ENCODE peak calls at places on chromosomes 2 and 18, in nine cellular contexts. B, Z, Y, T, H, V, O, J and M are unnamed samples.
A peak's percentile ranks its signal among the peaks of the same experiment; 100 is the strongest.

GRCh38 chr2:196482119-196483065 is 157.1 kb upstream of the CCDC150 start:
- DNase-seq in T (no peak), Z (no peak), V (no peak), J (no peak), B (no peak), H (no peak), O (no peak), Y (no peak), M (no peak)

GRCh38 chr18:58867281-58867961 is 2.7 kb downstream of the ZNF532 start:
- DNase-seq in B (no peak), Z (no peak), T (no peak), O (no peak), V (peak; percentile 28), Y (no peak), J (no peak), H (no peak), M (peak; percentile 88)

GRCh38 chr2:102060047-102060446 is 68.3 kb downstream of the IL1R2 start:
- DNase-seq in H (no peak), O (no peak), Z (no peak), B (no peak), T (no peak), J (no peak), Y (no peak), V (no peak), M (no peak)

GRCh38 chr2:230797515-230798495 is 66.9 kb upstream of the ITM2C start:
- DNase-seq in B (no peak), T (no peak), Z (no peak), V (no peak), H (no peak), J (no peak), Y (no peak), O (no peak), M (no peak)

GRCh38 chr18:77650799-77651385 is 401.2 kb downstream of the GALR1 start:
- DNase-seq in Y (peak; percentile 54), B (peak; percentile 15), H (peak; percentile 46), T (no peak), O (peak; percentile 28), Z (peak; percentile 57), J (peak; percentile 89), V (peak; percentile 76), M (peak; percentile 83)

GRCh38 chr2:22340711-22341110 is 1044.3 kb upstream of the KLHL29 start:
- DNase-seq in O (no peak), V (no peak), Y (no peak), H (no peak), T (no peak), B (no peak), Z (no peak), J (no peak), M (no peak)

GRCh38 chr2:193929131-193929530 is 1727.9 kb upstream of the SLC39A10 start:
- DNase-seq in V (no peak), O (no peak), J (no peak), T (peak; percentile 63), B (no peak), Y (no peak), H (no peak), Z (no peak), M (no peak)

GRCh38 chr18:63708650-63709049 is 5.9 kb downstream of the SERPINB11 start:
- DNase-seq in Z (no peak), B (no peak), Y (no peak), J (no peak), T (peak; percentile 8), H (no peak), V (no peak), O (no peak), M (no peak)

GRCh38 chr2:61247204-61247812 is 85.3 kb downstream of the C2orf74 start:
- DNase-seq in J (no peak), H (no peak), O (no peak), T (no peak), B (no peak), V (no peak), Z (no peak), Y (no peak), M (no peak)

GRCh38 chr2:224038830-224039079 is 331 bp downstream of the SERPINE2 start:
- DNase-seq in J (no peak), B (no peak), Y (no peak), Z (no peak), H (no peak), V (no peak), T (no peak), O (no peak), M (no peak)

GRCh38 chr2:209236369-209236768 is 187.5 kb upstream of the MAP2 start:
- DNase-seq in Z (no peak), V (no peak), B (no peak), Y (no peak), J (no peak), H (no peak), O (no peak), T (no peak), M (peak; percentile 39)

GRCh38 chr2:62478093-62478580 is 27.9 kb downstream of the TMEM17 start:
- DNase-seq in T (peak; percentile 90), Y (no peak), Z (no peak), B (no peak), V (no peak), J (no peak), O (no peak), H (peak; percentile 47), M (no peak)

DNA sequence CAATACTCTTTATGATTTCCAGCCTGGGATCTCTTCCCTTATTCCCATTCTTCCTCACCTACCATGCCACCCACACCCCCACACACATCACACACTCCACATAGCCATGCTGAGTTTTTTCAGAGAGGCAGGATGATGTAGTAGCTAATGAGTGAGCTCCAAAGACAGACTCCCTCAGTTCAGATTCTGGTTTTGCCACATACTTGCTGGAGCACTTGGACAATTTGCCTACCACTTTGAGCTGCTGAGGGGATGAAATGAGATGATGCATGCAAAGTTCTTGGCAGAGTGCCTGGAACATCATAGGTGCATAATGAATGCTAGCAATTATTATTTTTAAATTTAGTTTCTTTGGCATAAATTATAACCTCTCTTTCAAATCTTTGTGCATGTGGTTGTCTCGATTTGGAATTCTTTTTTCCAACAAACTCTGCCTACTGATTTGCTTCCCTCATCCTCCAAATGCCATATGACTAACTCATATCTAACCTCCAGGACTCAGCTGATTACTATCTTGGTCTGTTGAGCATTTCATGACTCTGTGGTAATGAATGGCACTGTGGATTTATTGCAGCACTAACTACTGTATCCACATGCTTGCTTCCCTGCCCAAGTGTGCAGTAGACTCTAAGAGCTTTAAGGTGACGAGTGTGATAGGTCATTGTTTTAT is 99.2 kb downstream of the TACR1 start:
- DNase-seq in J (no peak), T (no peak), H (no peak), O (no peak), B (no peak), Z (no peak), Y (no peak), V (no peak), M (no peak)
- H3K27ac ChIP-seq in J (no peak overlapping the region), T (no peak overlapping the region), H (no peak overlapping the region), O (no peak overlapping the region), B (no peak overlapping the region), Z (no peak overlapping the region), Y (no peak overlapping the region), V (no peak overlapping the region), M (no peak overlapping the region)

DNA sequence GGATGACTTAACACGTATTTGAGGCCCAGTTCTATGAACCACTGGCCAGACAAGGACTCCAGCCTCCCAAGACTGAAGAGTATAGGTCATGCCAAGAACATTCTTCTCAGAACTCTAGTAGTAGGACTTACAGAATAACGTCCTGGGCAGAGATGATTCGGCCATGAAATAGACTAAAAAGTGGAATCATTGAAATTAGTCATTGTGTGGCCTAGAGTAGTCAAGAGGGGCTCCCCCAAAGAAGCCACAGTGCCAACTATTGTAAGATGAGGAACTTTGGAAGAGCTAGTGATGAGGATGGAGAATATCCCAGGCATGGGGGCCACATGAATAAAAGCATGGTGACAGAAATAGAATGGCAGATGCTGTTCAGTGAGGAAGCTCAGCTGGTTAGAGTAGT is 101.1 kb downstream of the TRIB2 start:
- DNase-seq in V (no peak), J (no peak), H (no peak), Y (no peak), T (no peak), B (no peak), Z (no peak), O (no peak), M (no peak)
- H3K27ac ChIP-seq in V (peak overlapping the region; percentile 80), J (peak overlapping the region; percentile 84), H (peak overlapping the region; percentile 82), Y (no peak overlapping the region), T (no peak overlapping the region), B (no peak overlapping the region), Z (no peak overlapping the region), O (no peak overlapping the region), M (no peak overlapping the region)

GRCh38 chr2:27072950-27073349 is 1.5 kb upstream of the OST4 start:
- DNase-seq in H (no peak), O (no peak), J (no peak), T (no peak), V (no peak), Y (no peak), Z (no peak), B (no peak), M (no peak)
- H3K27ac ChIP-seq in H (peak overlapping the region; percentile 95), O (peak overlapping the region; percentile 76), J (peak overlapping the region; percentile 89), T (no peak overlapping the region), V (peak overlapping the region; percentile 83), Y (no peak overlapping the region), Z (peak overlapping the region; percentile 83), B (no peak overlapping the region), M (no peak overlapping the region)

GRCh38 chr18:23568739-23569138 is 17.6 kb downstream of the NPC1 start:
- DNase-seq in B (no peak), H (no peak), V (no peak), Z (no peak), O (no peak), J (no peak), Y (no peak), T (no peak), M (no peak)

GRCh38 chr18:23568265-23568664 is 18.0 kb downstream of the NPC1 start:
- DNase-seq in O (no peak), Y (no peak), J (no peak), T (no peak), V (no peak), Z (no peak), B (no peak), H (no peak), M (no peak)

GRCh38 chr18:23563377-23564043 is 22.8 kb downstream of the NPC1 start:
- DNase-seq in V (no peak), Y (no peak), T (no peak), J (no peak), H (no peak), B (no peak), Z (no peak), O (no peak), M (no peak)

GRCh38 chr18:23569299-23570063 is 16.8 kb downstream of the NPC1 start:
- DNase-seq in O (no peak), Z (no peak), J (no peak), H (no peak), T (no peak), V (no peak), Y (no peak), B (no peak), M (no peak)

DNA sequence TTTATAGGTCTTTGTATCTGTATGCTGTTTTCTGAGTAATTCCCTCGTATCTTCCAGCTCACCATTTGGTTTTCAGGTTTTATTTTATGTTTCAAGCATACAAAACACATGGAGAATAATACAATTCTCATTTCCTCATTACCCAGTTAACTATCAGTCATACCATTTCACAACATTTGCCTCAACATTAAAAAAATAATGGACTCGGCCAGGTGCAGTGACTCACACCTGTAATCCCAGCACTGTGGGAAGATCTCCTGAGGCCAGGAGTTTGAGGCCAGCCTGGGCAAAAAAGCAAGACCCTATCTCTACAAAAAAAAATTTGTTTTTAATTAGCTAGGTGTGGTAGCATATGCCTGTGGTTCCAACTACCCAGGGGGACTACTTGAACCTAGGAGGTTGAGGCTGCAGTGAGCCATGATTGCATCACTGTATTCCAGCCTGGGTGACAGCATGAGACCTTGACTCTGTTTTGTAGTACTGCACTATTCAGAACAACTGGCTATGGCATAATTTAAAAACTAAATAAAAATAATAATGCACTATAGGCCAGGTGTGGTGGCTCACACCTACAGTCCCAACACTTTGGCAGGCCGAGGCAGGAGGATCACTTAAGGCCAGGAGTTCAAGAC is 20.3 kb downstream of the NPC1 start:
- DNase-seq in J (no peak), Z (no peak), T (no peak), V (no peak), B (no peak), Y (no peak), O (no peak), H (no peak), M (no peak)
- H3K27ac ChIP-seq in J (no peak overlapping the region), Z (no peak overlapping the region), T (no peak overlapping the region), V (no peak overlapping the region), B (no peak overlapping the region), Y (no peak overlapping the region), O (no peak overlapping the region), H (no peak overlapping the region), M (no peak overlapping the region)